ENCODE peak calls at places on chromosomes 3 and 15, in five cellular contexts. U is GM12864; K is B cell; D is H7; E is stimulated activated naive CD4-positive, alpha-beta T cell. V is an unnamed sample.

GRCh38 chr15:80619677-80620076 is 75.4 kb upstream of the ABHD17C start:
- DNase-seq in D (no peak), K (no peak), U (no peak), E (no peak), V (no peak)

GRCh38 chr15:57364282-57365007 is 11.9 kb upstream of the CGNL1 start:
- DNase-seq in U (no peak), K (peak), E (no peak), D (peak), V (no peak)

GRCh38 chr3:188664795-188665194 is 507.0 kb upstream of the TPRG1 start:
- DNase-seq in E (no peak), K (peak), U (no peak), D (peak), V (peak)

GRCh38 chr15:78004919-78005634 is 72.4 kb downstream of the TBC1D2B start:
- DNase-seq in K (no peak), E (no peak), U (no peak), D (no peak), V (no peak)

GRCh38 chr3:11636372-11636760 is 7.3 kb downstream of the VGLL4 start:
- DNase-seq in E (no peak), K (no peak), U (no peak), D (no peak), V (no peak)

GRCh38 chr15:59562787-59563186 is 48.8 kb upstream of the GCNT3 start:
- DNase-seq in K (no peak), U (no peak), D (no peak), E (no peak), V (no peak)

GRCh38 chr3:195203631-195204030 is 67.3 kb downstream of the XXYLT1 start:
- DNase-seq in D (no peak), E (no peak), K (no peak), U (no peak), V (peak)

GRCh38 chr3:36843065-36844051 is 79.0 kb upstream of the DCLK3 start:
- DNase-seq in E (peak), K (peak), D (peak), U (no peak), V (peak)

GRCh38 chr3:191296041-191296541 is 33.1 kb upstream of the CCDC50 start:
- DNase-seq in E (no peak), K (peak), U (peak), D (no peak), V (no peak)

GRCh38 chr15:92883643-92884458 is 16.3 kb upstream of the CHD2 start:
- DNase-seq in U (no peak), E (peak), D (no peak), K (peak), V (peak)

GRCh38 chr15:63369296-63369695 is 12.3 kb downstream of the CA12 start:
- DNase-seq in K (no peak), U (no peak), D (peak), E (no peak), V (no peak)

GRCh38 chr3:72393455-72393854 is 454.8 kb downstream of the SHQ1 start:
- DNase-seq in U (no peak), D (no peak), E (no peak), K (no peak), V (no peak)

GRCh38 chr3:101195951-101196713 is 124.2 kb downstream of the IMPG2 start:
- DNase-seq in K (peak), E (no peak), U (no peak), D (peak), V (no peak)

GRCh38 chr3:77814845-77815244 is 774.9 kb downstream of the ROBO2 start:
- DNase-seq in E (no peak), U (no peak), D (no peak), K (no peak), V (no peak)

GRCh38 chr3:53114412-53115074 is 15.7 kb downstream of the RFT1 start:
- DNase-seq in K (no peak), U (no peak), D (no peak), E (no peak), V (peak)